ENCODE peak calls at places on chromosome 5, in seven cellular contexts. One of them, this sample, is unnamed.

GRCh38 chr5:58183078-58183885 is 276.6 kb downstream of the PLK2 start:
- DNase-seq in astrocyte of the spinal cord: no peak
- DNase-seq in OCI-LY7: no peak
- DNase-seq in GM12892: no peak
- DNase-seq in Daoy: no peak
- DNase-seq in HCEC 1CT: no peak
- DNase-seq in nephron progenitor cell: no peak
- DNase-seq in this sample: no peak

GRCh38 chr5:180830253-180831138 is 27.9 kb upstream of the MGAT1 start:
- DNase-seq in GM12892: peak; percentile 51
- DNase-seq in OCI-LY7: peak; percentile 70
- DNase-seq in astrocyte of the spinal cord: no peak
- DNase-seq in HCEC 1CT: peak; percentile 9
- DNase-seq in Daoy: peak; percentile 54
- DNase-seq in nephron progenitor cell: no peak
- DNase-seq in this sample: no peak

GRCh38 chr5:94375801-94376200 is 242.6 kb downstream of the KIAA0825 start:
- DNase-seq in GM12892: no peak
- DNase-seq in astrocyte of the spinal cord: no peak
- DNase-seq in HCEC 1CT: no peak
- DNase-seq in nephron progenitor cell: no peak
- DNase-seq in OCI-LY7: no peak
- DNase-seq in Daoy: peak; percentile 12
- DNase-seq in this sample: peak; percentile 13

GRCh38 chr5:44178414-44178813 is 210.8 kb downstream of the FGF10 start:
- DNase-seq in Daoy: no peak
- DNase-seq in GM12892: no peak
- DNase-seq in nephron progenitor cell: no peak
- DNase-seq in OCI-LY7: no peak
- DNase-seq in HCEC 1CT: no peak
- DNase-seq in astrocyte of the spinal cord: no peak
- DNase-seq in this sample: no peak

GRCh38 chr5:81513982-81514381 is 120.0 kb upstream of the ACOT12 start:
- DNase-seq in astrocyte of the spinal cord: peak; percentile 26
- DNase-seq in OCI-LY7: peak; percentile 46
- DNase-seq in GM12892: no peak
- DNase-seq in HCEC 1CT: peak; percentile 37
- DNase-seq in Daoy: no peak
- DNase-seq in nephron progenitor cell: no peak
- DNase-seq in this sample: no peak

GRCh38 chr5:158789441-158789840 is 310.3 kb downstream of the EBF1 start:
- DNase-seq in GM12892: no peak
- DNase-seq in OCI-LY7: no peak
- DNase-seq in Daoy: no peak
- DNase-seq in nephron progenitor cell: no peak
- DNase-seq in HCEC 1CT: no peak
- DNase-seq in astrocyte of the spinal cord: no peak
- DNase-seq in this sample: no peak

GRCh38 chr5:101976933-101977332 is 319.2 kb downstream of the SLCO4C1 start:
- DNase-seq in HCEC 1CT: no peak
- DNase-seq in nephron progenitor cell: no peak
- DNase-seq in astrocyte of the spinal cord: no peak
- DNase-seq in Daoy: no peak
- DNase-seq in GM12892: no peak
- DNase-seq in OCI-LY7: no peak
- DNase-seq in this sample: no peak

GRCh38 chr5:6948562-6948961 is 235.3 kb downstream of the TENT4A start:
- DNase-seq in astrocyte of the spinal cord: no peak
- DNase-seq in Daoy: no peak
- DNase-seq in nephron progenitor cell: no peak
- DNase-seq in GM12892: no peak
- DNase-seq in OCI-LY7: no peak
- DNase-seq in HCEC 1CT: no peak
- DNase-seq in this sample: no peak

GRCh38 chr5:78009937-78010527 is 233.9 kb upstream of the TBCA start:
- DNase-seq in nephron progenitor cell: no peak
- DNase-seq in astrocyte of the spinal cord: peak; percentile 78
- DNase-seq in HCEC 1CT: peak; percentile 93
- DNase-seq in GM12892: no peak
- DNase-seq in Daoy: no peak
- DNase-seq in OCI-LY7: no peak
- DNase-seq in this sample: no peak